ENCODE peak calls at places on chromosome 16, in nine cellular contexts. L is stimulated activated CD8-positive, alpha-beta memory T cell treated with anti-CD3 and anti-CD28 coated beads, Interleukin-4, amount 100 ng/mL, for 1 hour; Q is hypothalamus; W is left colon; J is activated gamma-delta T cell treated with anti-CD3 and anti-CD28 coated beads, Interleukin-2, amount 50 U/mL, for 16 hours; D is WTC11; E is HuH-7.5; T is fibroblast of the aortic adventitia; B is activated CD8-positive, alpha-beta memory T cell treated with anti-CD3 and anti-CD28 coated beads for 48 hours. N is an unnamed sample.

GRCh38 chr16:51707666-51708065 is 556.6 kb upstream of the SALL1 start:
- DNase-seq in W (no peak), B (no peak), L (no peak), D (no peak), E (no peak), T (no peak), Q (no peak), J (no peak), N (no peak)

GRCh38 chr16:89448656-89449055 is 41.7 kb downstream of the ANKRD11 start:
- DNase-seq in W (peak), D (no peak), T (no peak), B (no peak), L (no peak), J (no peak), Q (no peak), E (no peak), N (no peak)

GRCh38 chr16:19505600-19506303 is 16.1 kb downstream of the GDE1 start:
- DNase-seq in B (no peak), Q (no peak), L (no peak), E (no peak), D (no peak), W (no peak), J (no peak), T (peak), N (peak)

GRCh38 chr16:81610144-81610842 is 165.7 kb downstream of the CMIP start:
- DNase-seq in W (peak), T (peak), L (no peak), Q (no peak), E (no peak), B (no peak), D (no peak), J (no peak), N (no peak)

GRCh38 chr16:73713817-73714495 is 582.7 kb upstream of the PSMD7 start:
- DNase-seq in Q (no peak), E (no peak), D (peak), J (no peak), W (no peak), B (no peak), T (no peak), L (no peak), N (no peak)

GRCh38 chr16:87622756-87623319 is 20.5 kb downstream of the JPH3 start:
- DNase-seq in D (no peak), E (no peak), B (no peak), Q (no peak), T (no peak), J (no peak), L (no peak), W (no peak), N (no peak)

GRCh38 chr16:23803591-23804123 is 32.1 kb upstream of the PRKCB start:
- DNase-seq in B (peak), D (peak), T (peak), L (peak), J (peak), E (peak), W (peak), Q (no peak), N (no peak)

GRCh38 chr16:9441021-9441420 is 349.6 kb downstream of the HAPSTR1 start:
- DNase-seq in E (no peak), T (no peak), B (no peak), J (no peak), D (no peak), L (no peak), W (no peak), Q (no peak), N (no peak)

GRCh38 chr16:48911700-48912099 is 301.7 kb upstream of the N4BP1 start:
- DNase-seq in L (no peak), Q (no peak), E (no peak), T (peak), J (no peak), D (no peak), B (no peak), W (no peak), N (no peak)

GRCh38 chr16:58366247-58367031 is 25.8 kb upstream of the GINS3 start:
- DNase-seq in B (no peak), E (no peak), D (no peak), T (peak), L (no peak), J (no peak), W (no peak), Q (no peak), N (no peak)

GRCh38 chr16:50833929-50834328 is 92.0 kb downstream of the CYLD start:
- DNase-seq in E (no peak), D (no peak), Q (no peak), T (no peak), B (no peak), J (no peak), L (no peak), W (no peak), N (no peak)

GRCh38 chr16:77383606-77384187 is 51.1 kb downstream of the ADAMTS18 start:
- DNase-seq in B (no peak), E (no peak), W (no peak), D (no peak), L (no peak), T (no peak), J (no peak), Q (no peak), N (no peak)

GRCh38 chr16:68512183-68512582 is 26.9 kb upstream of the ZFP90 start:
- DNase-seq in B (no peak), T (no peak), W (no peak), Q (no peak), L (no peak), E (no peak), J (no peak), D (no peak), N (no peak)

GRCh38 chr16:27398894-27399853 is 2.8 kb upstream of the IL21R start:
- DNase-seq in W (no peak), E (no peak), D (no peak), T (no peak), J (no peak), L (no peak), B (no peak), Q (no peak), N (no peak)

GRCh38 chr16:16127469-16128116 is 95.7 kb downstream of the ABCC6 start:
- DNase-seq in D (peak), T (peak), W (peak), B (peak), E (peak), L (peak), Q (peak), J (peak), N (peak)

GRCh38 chr16:57356547-57356946 is 2.0 kb upstream of the CCL22 start:
- DNase-seq in T (no peak), W (no peak), J (no peak), E (no peak), D (no peak), B (no peak), Q (no peak), L (no peak), N (no peak)

GRCh38 chr16:35735403-35736251 is 2276.2 kb downstream of the TP53TG3F start:
- DNase-seq in D (no peak), E (no peak), J (no peak), L (no peak), T (no peak), Q (no peak), W (no peak), B (no peak), N (no peak)

GRCh38 chr16:15033309-15033707 is 22.6 kb downstream of the NTAN1 start:
- DNase-seq in Q (no peak), L (no peak), W (no peak), E (no peak), J (no peak), T (no peak), B (no peak), D (no peak), N (no peak)

GRCh38 chr16:67537636-67538591 is 9.3 kb downstream of the RIPOR1 start:
- DNase-seq in J (peak), T (no peak), Q (no peak), E (peak), L (no peak), W (no peak), B (no peak), D (peak), N (no peak)

GRCh38 chr16:59964232-59964924 is 1230.3 kb upstream of the GOT2 start:
- DNase-seq in L (no peak), T (no peak), E (no peak), D (no peak), Q (no peak), B (no peak), J (no peak), W (no peak), N (no peak)

GRCh38 chr16:27287887-27288286 is 19.3 kb upstream of the NSMCE1 start:
- DNase-seq in L (no peak), W (no peak), Q (no peak), T (no peak), E (no peak), B (no peak), D (no peak), J (no peak), N (no peak)

GRCh38 chr16:87851141-87851587 is 18.1 kb downstream of the SLC7A5 start:
- DNase-seq in L (no peak), W (no peak), D (no peak), B (no peak), J (no peak), Q (no peak), E (no peak), T (no peak), N (no peak)

GRCh38 chr16:65353183-65353582 is 231.3 kb upstream of the CDH11 start:
- DNase-seq in J (no peak), L (no peak), Q (no peak), T (no peak), D (no peak), W (no peak), B (no peak), E (no peak), N (no peak)

GRCh38 chr16:79644977-79645667 is 44.6 kb upstream of the MAF start:
- DNase-seq in W (no peak), B (no peak), Q (no peak), E (no peak), J (no peak), T (no peak), D (no peak), L (no peak), N (no peak)

GRCh38 chr16:2009791-2010510 is at the start of gene ZNF598:
- DNase-seq in B (no peak), J (peak), W (peak), L (no peak), E (peak), Q (peak), D (peak), T (peak), N (peak)

GRCh38 chr16:19294156-19294649 is 8.7 kb downstream of the CLEC19A start:
- DNase-seq in T (no peak), Q (no peak), D (no peak), J (no peak), L (no peak), E (no peak), B (no peak), W (peak), N (no peak)

GRCh38 chr16:77790964-77791363 is 2.6 kb downstream of the VAT1L start:
- DNase-seq in J (no peak), Q (no peak), T (no peak), B (no peak), E (no peak), W (no peak), L (no peak), D (no peak), N (no peak)

GRCh38 chr16:57276596-57276995 is 7.9 kb downstream of the PLLP start:
- DNase-seq in Q (no peak), B (no peak), L (no peak), J (no peak), W (peak), D (no peak), E (no peak), T (peak), N (no peak)

GRCh38 chr16:67431077-67431804 is at the start of gene HSD11B2:
- DNase-seq in Q (no peak), W (peak), T (no peak), L (no peak), B (no peak), D (peak), J (no peak), E (no peak), N (no peak)

GRCh38 chr16:50274771-50275415 is 8.5 kb downstream of the ADCY7 start:
- DNase-seq in T (no peak), W (peak), Q (no peak), J (no peak), D (no peak), L (no peak), E (no peak), B (no peak), N (no peak)

GRCh38 chr16:66127459-66128362 is 238.8 kb upstream of the CDH5 start:
- DNase-seq in T (no peak), B (no peak), L (no peak), W (no peak), E (no peak), J (no peak), Q (no peak), D (peak), N (no peak)

GRCh38 chr16:143456-143855 is 5.0 kb upstream of the NPRL3 start:
- DNase-seq in D (no peak), E (no peak), T (peak), W (no peak), B (no peak), Q (no peak), J (no peak), L (no peak), N (no peak)

GRCh38 chr16:49278944-49279725 is 2.5 kb downstream of the CBLN1 start:
- DNase-seq in B (no peak), Q (no peak), E (no peak), W (no peak), L (no peak), D (peak), J (no peak), T (no peak), N (no peak)

GRCh38 chr16:81468269-81468902 is 23.8 kb downstream of the CMIP start:
- DNase-seq in L (no peak), W (no peak), D (no peak), B (no peak), E (no peak), J (no peak), T (no peak), Q (no peak), N (no peak)

GRCh38 chr16:50711862-50712567 is 18.6 kb downstream of the NOD2 start:
- DNase-seq in L (no peak), B (no peak), Q (no peak), E (no peak), T (no peak), W (no peak), J (no peak), D (no peak), N (no peak)

GRCh38 chr16:28863929-28864886 is 565 bp downstream of the SH2B1 start:
- DNase-seq in J (no peak), B (no peak), D (no peak), E (no peak), W (peak), T (peak), Q (no peak), L (no peak), N (no peak)

GRCh38 chr16:72126429-72126765 is 32.8 kb downstream of the DHX38 start:
- DNase-seq in J (no peak), Q (no peak), T (no peak), B (no peak), D (no peak), E (no peak), W (no peak), L (no peak), N (no peak)

GRCh38 chr16:46922239-46922638 is 38.1 kb downstream of the GPT2 start:
- DNase-seq in D (no peak), E (no peak), T (no peak), B (no peak), Q (no peak), L (no peak), W (no peak), J (no peak), N (no peak)

N was measured in smooth muscle cell of the brain vasculature.